ENCODE peak calls at places on chromosomes 16 and 17, in ten cellular contexts. G, C, E, L, N, B, Q, A, X and Z are unnamed samples.

GRCh38 chr16:75080205-75081029 is 36.2 kb downstream of the LDHD start:
- DNase-seq in G (peak; percentile 91), B (no peak), N (no peak), A (no peak), Q (no peak), X (peak; percentile 25), L (peak; percentile 17), E (no peak), C (peak; percentile 69), Z (no peak)

GRCh38 chr16:88785106-88785924 is at the start of gene PIEZO1:
- DNase-seq in B (peak; percentile 89), N (no peak), G (peak; percentile 52), X (peak; percentile 70), E (peak; percentile 57), L (peak; percentile 92), A (peak; percentile 77), C (no peak), Q (peak; percentile 90), Z (no peak)

GRCh38 chr16:81469710-81470481 is 25.3 kb downstream of the CMIP start:
- DNase-seq in X (no peak), C (no peak), E (no peak), Q (no peak), N (no peak), G (no peak), B (peak; percentile 79), A (no peak), L (peak; percentile 79), Z (no peak)

GRCh38 chr17:17989618-17990017 is 17.0 kb downstream of the DRC3 start:
- DNase-seq in N (no peak), B (no peak), E (no peak), L (no peak), A (no peak), G (no peak), C (no peak), X (no peak), Q (no peak), Z (no peak)

GRCh38 chr16:3121843-3122467 is 9.6 kb downstream of the ZNF205 start:
- DNase-seq in A (no peak), E (no peak), G (no peak), N (no peak), L (no peak), X (peak; percentile 72), Q (no peak), B (no peak), C (no peak), Z (no peak)

GRCh38 chr17:16495980-16496819 is 4.2 kb upstream of the LRRC75A start:
- DNase-seq in A (no peak), G (no peak), C (no peak), Q (no peak), X (no peak), B (no peak), L (no peak), N (no peak), E (no peak), Z (no peak)

GRCh38 chr16:23227529-23227928 is 45.0 kb downstream of the SCNN1G start:
- DNase-seq in C (no peak), A (no peak), E (no peak), N (no peak), Q (no peak), G (no peak), X (no peak), B (no peak), L (no peak), Z (no peak)

GRCh38 chr16:83928341-83929055 is 24.5 kb upstream of the OSGIN1 start:
- DNase-seq in B (no peak), A (no peak), G (peak; percentile 85), N (no peak), L (no peak), E (no peak), X (peak; percentile 76), C (peak; percentile 69), Q (no peak), Z (no peak)

GRCh38 chr16:53022374-53022773 is 30.3 kb downstream of the CHD9NB start:
- DNase-seq in G (peak; percentile 43), N (no peak), A (peak; percentile 22), B (peak; percentile 48), C (peak; percentile 52), E (peak; percentile 47), Q (no peak), X (peak; percentile 72), L (no peak), Z (no peak)

GRCh38 chr17:21358682-21359482 is 17.3 kb upstream of the KCNJ12 start:
- DNase-seq in Q (no peak), B (no peak), L (peak; percentile 43), G (no peak), A (no peak), E (no peak), N (no peak), C (no peak), X (no peak), Z (no peak)

GRCh38 chr17:29723283-29724047 is 100.8 kb upstream of the CORO6 start:
- DNase-seq in C (no peak), Q (no peak), G (no peak), N (no peak), A (no peak), E (no peak), X (no peak), B (peak; percentile 44), L (no peak), Z (no peak)

GRCh38 chr17:59105852-59106462 is 723 bp downstream of the TRIM37 start:
- DNase-seq in B (no peak), X (peak; percentile 39), Q (peak; percentile 84), L (peak; percentile 87), N (peak; percentile 5), E (no peak), G (peak; percentile 41), A (peak; percentile 63), C (peak; percentile 38), Z (no peak)

GRCh38 chr17:13931111-13931526 is 138.2 kb upstream of the COX10 start:
- DNase-seq in A (peak; percentile 50), C (peak; percentile 88), X (peak; percentile 70), L (no peak), Q (peak; percentile 70), E (no peak), G (peak; percentile 19), B (no peak), N (no peak), Z (no peak)

GRCh38 chr16:87856796-87857228 is 12.5 kb downstream of the SLC7A5 start:
- DNase-seq in Q (no peak), E (no peak), X (no peak), G (no peak), N (no peak), C (no peak), A (no peak), B (no peak), L (no peak), Z (no peak)

GRCh38 chr16:1105888-1106620 is 10.0 kb upstream of the C1QTNF8 start:
- DNase-seq in C (peak; percentile 33), Q (peak; percentile 86), B (peak; percentile 83), L (peak; percentile 91), A (peak; percentile 50), E (peak; percentile 76), G (peak; percentile 33), X (peak; percentile 61), N (no peak), Z (no peak)
- TF ChIP-seq CTCF in C (peak; percentile 63), Q (peak; percentile 58), B (peak; percentile 50), L (peak; percentile 98), A (peak; percentile 62), E (peak; percentile 91), G (peak; percentile 96), X (peak; percentile 77), N (peak; percentile 94), Z (peak; percentile 97)

DNA sequence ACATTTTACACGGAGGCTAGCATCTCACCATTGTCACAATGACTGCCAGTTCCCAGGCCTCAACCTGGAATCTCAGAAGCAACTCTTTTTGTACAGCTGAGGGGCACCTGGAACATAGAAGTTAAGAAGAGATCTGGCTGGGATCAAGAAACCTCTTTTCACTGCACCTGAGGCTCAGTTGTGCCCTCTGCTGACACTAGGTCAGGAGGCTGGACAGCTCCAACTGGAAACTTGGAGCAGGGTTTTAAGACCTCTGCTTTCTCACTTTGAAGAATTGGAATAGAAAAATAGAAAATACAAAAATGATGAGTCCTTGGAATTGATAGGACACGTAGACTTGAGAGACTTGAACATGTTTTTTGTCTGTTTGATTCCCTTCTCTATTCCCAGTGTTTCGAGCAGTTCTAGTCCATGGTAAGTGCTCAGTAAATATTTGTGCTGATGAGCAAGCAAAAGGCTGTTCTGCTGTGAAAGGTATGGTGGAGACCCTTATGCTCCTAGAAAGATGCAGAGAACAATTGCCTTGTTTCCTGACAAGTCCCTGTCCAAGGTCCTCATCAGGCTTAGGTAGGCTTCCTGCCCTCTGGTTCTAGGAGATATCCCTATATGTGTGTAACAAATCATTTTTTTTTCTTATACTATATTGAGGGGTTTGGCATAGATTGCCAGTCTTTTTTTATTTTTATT is 13.6 kb upstream of the PPM1D start:
- DNase-seq in N (no peak), L (no peak), Q (no peak), E (no peak), C (no peak), G (peak; percentile 13), B (no peak), A (no peak), X (no peak), Z (no peak)
- TF ChIP-seq CTCF in N (no peak), L (peak; percentile 13), Q (no peak), E (no peak), C (peak; percentile 9), G (peak; percentile 29), B (peak; percentile 27), A (no peak), X (peak; percentile 45), Z (peak; percentile 29)

GRCh38 chr17:48385303-48385702 is 44.7 kb downstream of the SKAP1 start:
- DNase-seq in A (no peak), L (no peak), E (no peak), X (no peak), B (no peak), G (no peak), N (no peak), C (no peak), Q (no peak), Z (no peak)
- TF ChIP-seq CTCF in A (no peak), L (no peak), E (no peak), X (no peak), B (no peak), G (no peak), N (no peak), C (no peak), Q (no peak), Z (no peak)

GRCh38 chr17:56324676-56325075 is 171.4 kb downstream of the ANKFN1 start:
- DNase-seq in X (no peak), G (no peak), L (no peak), E (no peak), C (no peak), B (no peak), A (no peak), Q (no peak), N (no peak), Z (no peak)
- TF ChIP-seq CTCF in X (no peak), G (no peak), L (no peak), E (no peak), C (no peak), B (no peak), A (no peak), Q (no peak), N (no peak), Z (no peak)

GRCh38 chr16:63702981-63703590 is 1418.8 kb downstream of the CDH11 start:
- DNase-seq in Q (no peak), A (no peak), L (peak; percentile 70), N (no peak), B (no peak), C (no peak), E (no peak), X (no peak), G (no peak), Z (no peak)
- TF ChIP-seq CTCF in Q (no peak), A (no peak), L (peak; percentile 20), N (no peak), B (no peak), C (no peak), E (no peak), X (no peak), G (no peak), Z (peak; percentile 10)